ENCODE peak calls at places on chromosome 7, in nine cellular contexts. V is HTR-8/SVneo; G is stimulated activated naive CD8-positive, alpha-beta T cell treated with anti-CD3 and anti-CD28 coated beads, Interleukin-15, Interleukin-2, amounts not matched to agents 100 U/mL and 50 U/mL, for 24 hours; J is RWPE1; E is amniotic stem cell; A is stimulated activated CD4-positive, alpha-beta T cell treated with anti-CD3 and anti-CD28 coated beads, Interleukin-1b, Interleukin-23, amount 100 ng/mL, for 1 hour; Q is neural crest cell; W is T-helper 1 cell; P is endodermal cell. X is an unnamed sample.

GRCh38 chr7:151389096-151389767 is 20.6 kb downstream of the WDR86 start:
- DNase-seq in W (no peak), Q (no peak), P (no peak), E (no peak), A (no peak), V (no peak), G (no peak), J (no peak), X (no peak)

GRCh38 chr7:116167177-116167576 is 43.2 kb upstream of the TES start:
- DNase-seq in E (no peak), G (peak), V (no peak), J (no peak), A (no peak), Q (no peak), W (no peak), P (peak), X (no peak)

GRCh38 chr7:4787947-4788626 is 12.7 kb downstream of the AP5Z1 start:
- DNase-seq in G (no peak), J (no peak), E (no peak), V (no peak), W (no peak), Q (no peak), P (no peak), A (no peak), X (no peak)

GRCh38 chr7:129671276-129671675 is 59.8 kb downstream of the NRF1 start:
- DNase-seq in Q (no peak), J (no peak), E (no peak), G (no peak), A (no peak), P (no peak), V (no peak), W (no peak), X (no peak)

GRCh38 chr7:28187012-28187411 is 6.4 kb upstream of the JAZF1 start:
- DNase-seq in G (no peak), E (no peak), W (no peak), P (no peak), A (no peak), V (no peak), J (no peak), Q (no peak), X (no peak)

GRCh38 chr7:143216151-143216550 is 5.7 kb upstream of the TAS2R40 start:
- DNase-seq in A (no peak), V (no peak), Q (no peak), P (no peak), J (no peak), G (no peak), E (no peak), W (no peak), X (no peak)

GRCh38 chr7:136405931-136406777 is 429.0 kb upstream of the MTPN start:
- DNase-seq in A (no peak), P (peak), W (no peak), G (peak), E (peak), V (peak), Q (peak), J (peak), X (no peak)

GRCh38 chr7:116671681-116672595 is at the start of gene MET:
- DNase-seq in G (peak), E (peak), Q (peak), W (no peak), V (peak), J (peak), P (peak), A (no peak), X (peak)

GRCh38 chr7:140697447-140698143 is 1.1 kb downstream of the NDUFB2 start:
- DNase-seq in P (no peak), Q (no peak), J (peak), W (no peak), V (no peak), A (no peak), G (no peak), E (no peak), X (no peak)

GRCh38 chr7:105307163-105307672 is 81.5 kb downstream of the SRPK2 start:
- DNase-seq in Q (no peak), J (no peak), P (no peak), V (no peak), W (no peak), G (no peak), A (no peak), E (no peak), X (no peak)

GRCh38 chr7:140251824-140252555 is 75.2 kb upstream of the KDM7A start:
- DNase-seq in P (no peak), G (no peak), J (no peak), A (no peak), V (no peak), W (no peak), Q (no peak), E (no peak), X (no peak)

GRCh38 chr7:139871276-139871675 is 42.2 kb downstream of the TBXAS1 start:
- DNase-seq in A (no peak), V (no peak), J (no peak), E (no peak), W (no peak), Q (no peak), P (no peak), G (no peak), X (no peak)

GRCh38 chr7:16494955-16495719 is 29.6 kb upstream of the SOSTDC1 start:
- DNase-seq in P (no peak), J (no peak), A (no peak), V (no peak), E (no peak), G (no peak), W (no peak), Q (no peak), X (no peak)

X was measured in thoracic aorta.